ENCODE peak calls at places on chromosomes 1 and 21, in seven cellular contexts. Z is testis, L is uterus, F is H1, Q is transverse colon, G is A549, K is body of pancreas. E is an unnamed sample.

GRCh38 chr1:39434797-39435395 is 56.5 kb upstream of the BMP8A start:
- DNase-seq in Z (no peak), L (no peak), F (no peak), Q (no peak), G (no peak), K (no peak), E (no peak)

GRCh38 chr1:83694449-83694848 is 304.5 kb downstream of the TTLL7 start:
- DNase-seq in Z (no peak), L (no peak), F (no peak), Q (no peak), G (no peak), K (no peak), E (no peak)

GRCh38 chr1:83931658-83932253 is 67.2 kb downstream of the TTLL7 start:
- DNase-seq in Z (peak), L (no peak), F (no peak), Q (no peak), G (peak), K (peak), E (peak)

GRCh38 chr1:6094801-6095505 is 49.3 kb downstream of the KCNAB2 start:
- DNase-seq in Z (no peak), L (no peak), F (no peak), Q (no peak), G (no peak), K (no peak), E (no peak)

GRCh38 chr1:64865105-64865757 is 101.1 kb downstream of the JAK1 start:
- DNase-seq in Z (peak), L (no peak), F (no peak), Q (no peak), G (no peak), K (no peak), E (no peak)

GRCh38 chr1:30794260-30794659 is 36.7 kb upstream of the LAPTM5 start:
- DNase-seq in Z (no peak), L (no peak), F (no peak), Q (no peak), G (no peak), K (no peak), E (no peak)

GRCh38 chr21:14741237-14741636 is 195.1 kb upstream of the SAMSN1 start:
- DNase-seq in Z (no peak), L (no peak), F (no peak), Q (no peak), G (no peak), K (peak), E (no peak)

GRCh38 chr1:223519116-223519515 is 125.9 kb downstream of the CCDC185 start:
- DNase-seq in Z (no peak), L (no peak), F (no peak), Q (no peak), G (no peak), K (no peak), E (no peak)

GRCh38 chr1:25616932-25617625 is 488 bp downstream of the MAN1C1 start:
- DNase-seq in Z (no peak), L (peak), F (no peak), Q (no peak), G (no peak), K (peak), E (peak)

GRCh38 chr21:19508442-19508841 is 1104.9 kb upstream of the TMPRSS15 start:
- DNase-seq in Z (no peak), L (no peak), F (no peak), Q (no peak), G (no peak), K (no peak), E (no peak)

GRCh38 chr1:32390904-32391480 is 3.2 kb downstream of the BSDC1 start:
- DNase-seq in Z (peak), L (no peak), F (no peak), Q (no peak), G (no peak), K (no peak), E (peak)
- TF ChIP-seq POLR2A in Z (no peak), L (no peak), F (no peak), Q (no peak), G (no peak), K (no peak), E (no peak)

DNA sequence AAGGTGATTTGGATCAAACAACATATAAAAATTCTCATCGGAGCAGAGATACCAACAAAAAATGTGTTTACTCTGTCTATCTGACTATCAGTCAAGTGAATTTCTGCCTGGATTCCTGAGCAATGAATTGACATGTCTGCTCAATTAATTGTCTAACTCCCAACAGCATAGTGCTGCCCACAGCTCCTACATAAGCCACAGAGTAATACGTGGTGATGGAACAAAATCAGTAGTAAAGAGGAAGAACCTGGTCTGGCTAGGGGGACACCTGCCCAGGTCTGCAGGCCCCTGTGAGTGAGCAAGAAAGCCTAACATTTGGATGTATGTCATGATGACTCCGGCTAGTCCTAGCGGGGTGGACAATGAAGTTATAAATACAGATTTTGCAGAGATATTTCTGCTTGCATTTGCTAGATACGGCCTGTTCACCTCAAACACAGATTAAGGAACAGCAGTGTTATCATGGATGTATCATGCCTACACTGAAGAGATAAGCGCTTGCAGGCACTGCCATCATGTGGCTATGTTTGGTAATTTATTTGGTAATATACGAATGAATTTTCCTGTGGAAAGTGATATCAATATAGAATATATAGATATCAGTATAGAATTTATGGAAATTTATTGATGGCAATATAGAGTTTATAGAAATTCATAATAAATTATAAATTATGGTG is 69.6 kb upstream of the LRRC8B start:
- DNase-seq in Z (peak), L (peak), F (peak), Q (peak), G (peak), K (peak), E (peak)
- TF ChIP-seq CTCF in Z (peak), L (peak), F (no peak), Q (peak), G (peak), K (peak), E (peak)

DNA sequence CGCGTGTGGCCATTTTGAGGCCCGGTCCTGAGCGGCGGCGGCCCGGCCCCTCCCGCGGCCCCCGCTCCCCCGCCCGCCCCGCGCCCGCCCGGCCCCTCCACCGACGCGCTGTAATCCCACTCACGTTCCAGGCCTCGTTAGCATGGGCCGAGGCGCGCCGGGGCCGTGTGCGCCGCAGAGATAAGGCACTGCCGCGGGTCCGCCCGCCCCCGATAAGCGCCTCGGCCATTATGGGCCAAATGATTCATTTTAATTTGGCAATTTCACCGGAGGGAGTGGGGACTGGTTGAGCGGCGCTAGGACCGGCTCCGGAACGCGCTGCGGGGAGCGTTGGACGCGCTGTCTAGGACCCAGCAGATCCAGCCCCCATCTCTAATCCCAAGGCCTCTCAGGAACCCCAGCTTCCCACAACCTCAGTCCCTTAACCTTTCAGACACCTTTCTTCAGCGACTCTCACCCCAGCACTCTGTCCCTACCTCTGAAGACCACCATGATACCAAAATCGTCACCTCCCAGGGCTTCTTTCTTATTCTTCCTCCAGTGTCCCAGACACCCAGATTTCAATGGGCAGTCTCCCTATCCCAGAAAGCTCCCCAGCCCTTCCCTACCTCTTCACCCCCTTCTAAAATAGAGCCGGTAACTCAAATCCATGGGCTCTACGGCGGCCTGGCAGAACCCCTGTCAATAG is at the start of gene TAL1:
- DNase-seq in Z (no peak), L (no peak), F (peak), Q (no peak), G (no peak), K (no peak), E (peak)
- H3K4me3 ChIP-seq in Z (peak), L (peak), F (peak), Q (peak), G (peak), K (no peak), E (peak)

DNA sequence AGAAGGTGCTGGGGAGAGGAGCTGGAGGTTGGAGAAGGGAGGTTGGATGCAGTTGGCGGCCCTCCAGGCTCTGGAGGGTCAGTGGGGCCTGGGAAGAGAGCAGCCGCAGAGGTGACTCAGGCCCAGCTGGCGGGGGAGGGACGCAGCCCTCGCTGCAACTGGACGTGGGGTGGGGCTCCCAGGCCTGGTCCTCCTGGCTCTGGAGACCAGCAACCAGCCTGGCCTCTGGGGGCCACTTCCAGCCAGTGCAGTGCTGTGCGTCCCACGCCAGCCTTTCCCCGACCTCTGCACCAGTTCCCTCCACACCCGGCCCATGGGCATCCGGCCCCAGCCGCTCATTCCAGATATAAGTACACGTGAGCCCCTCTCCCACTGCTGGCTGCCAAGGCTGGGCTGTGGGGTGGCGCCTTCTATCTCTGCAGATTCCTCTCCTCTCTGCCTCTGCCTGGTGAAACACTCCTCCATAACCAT is 38.0 kb upstream of the COL18A1 start:
- DNase-seq in Z (peak), L (peak), F (no peak), Q (peak), G (peak), K (peak), E (no peak)
- TF ChIP-seq POLR2A in Z (no peak), L (no peak), F (no peak), Q (no peak), G (peak), K (no peak), E (no peak)

GRCh38 chr1:44220001-44220751 is 6.9 kb downstream of the DMAP1 start:
- DNase-seq in Z (no peak), L (no peak), F (no peak), Q (no peak), G (no peak), K (no peak), E (no peak)
- TF ChIP-seq CTCF in Z (no peak), L (no peak), F (no peak), Q (no peak), G (no peak), K (no peak), E (no peak)

GRCh38 chr1:184890539-184890973 is 83.8 kb downstream of the NIBAN1 start:
- DNase-seq in Z (peak), L (no peak), F (no peak), Q (no peak), G (no peak), K (peak), E (no peak)
- H3K4me3 ChIP-seq in Z (no peak), L (no peak), F (no peak), Q (no peak), G (no peak), K (no peak), E (no peak)

GRCh38 chr1:172532700-172533510 is at the start of gene SUCO:
- DNase-seq in Z (peak), L (peak), F (peak), Q (peak), G (peak), K (peak), E (peak)
- TF ChIP-seq POLR2A in Z (peak), L (peak), F (peak), Q (peak), G (peak), K (peak), E (peak)

DNA sequence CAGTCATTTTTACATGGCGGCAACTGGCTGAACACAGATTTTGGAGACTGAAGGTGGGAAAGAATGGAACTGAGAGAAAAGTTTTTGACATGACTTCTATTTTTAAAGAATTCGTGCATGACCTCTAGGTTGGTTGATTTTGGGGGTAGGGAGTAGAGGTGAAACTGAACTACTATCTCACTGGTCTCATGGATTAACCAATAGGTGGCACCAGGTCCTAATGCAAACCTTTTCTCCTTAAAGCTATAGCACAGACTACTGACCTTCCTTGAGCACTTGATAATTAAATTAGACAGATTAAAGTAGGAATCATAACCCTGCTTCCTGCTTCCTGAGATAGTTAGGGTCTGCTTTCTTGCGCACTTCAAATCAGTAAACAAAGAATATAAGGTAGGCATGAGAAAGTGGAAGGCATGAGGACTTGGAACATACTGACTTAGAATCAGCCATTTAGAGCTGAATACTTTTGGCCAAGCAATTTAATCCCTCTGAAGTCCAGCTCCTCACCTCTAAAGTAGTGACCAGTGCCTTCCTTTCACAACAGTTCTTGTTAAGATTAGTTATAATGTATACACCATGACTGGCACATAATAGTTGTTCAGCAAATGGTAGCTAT is 206.0 kb downstream of the CENPF start:
- DNase-seq in Z (no peak), L (no peak), F (no peak), Q (no peak), G (no peak), K (no peak), E (peak)
- TF ChIP-seq CTCF in Z (no peak), L (no peak), F (no peak), Q (no peak), G (peak), K (no peak), E (no peak)

DNA sequence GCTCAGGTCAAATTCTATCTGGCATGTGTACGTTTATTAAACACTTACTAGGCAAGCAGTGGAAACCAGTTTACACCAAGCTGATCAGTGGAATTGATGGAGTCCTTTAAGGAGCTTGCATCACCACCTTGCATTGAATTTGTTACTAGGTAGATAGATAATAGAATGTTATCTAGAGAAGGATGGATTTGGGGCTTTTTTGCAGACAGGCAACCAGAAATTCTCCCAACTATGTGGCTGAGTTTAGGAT is 44.9 kb downstream of the HHAT start:
- DNase-seq in Z (no peak), L (no peak), F (no peak), Q (no peak), G (no peak), K (no peak), E (no peak)
- H3K4me3 ChIP-seq in Z (no peak), L (no peak), F (no peak), Q (no peak), G (no peak), K (no peak), E (no peak)

GRCh38 chr1:117841117-117841650 is 88.2 kb downstream of the GDAP2 start:
- DNase-seq in Z (no peak), L (no peak), F (no peak), Q (no peak), G (no peak), K (no peak), E (no peak)
- TF ChIP-seq POLR2A in Z (no peak), L (no peak), F (no peak), Q (no peak), G (no peak), K (no peak), E (no peak)